ENCODE peak calls at places on chromosomes 7 and 10, in six cellular contexts. One of them, this sample, is unnamed.

GRCh38 chr10:122780391-122780790 is 65.3 kb downstream of the CUZD1 start:
- DNase-seq in stimulated activated naive CD4-positive, alpha-beta T cell: no peak
- DNase-seq in stimulated activated CD8-positive, alpha-beta memory T cell treated with anti-CD3 and anti-CD28 coated beads, Interleukin-15, amount 100 ng/mL, for 4 hours: no peak
- DNase-seq in stimulated activated CD4-positive, alpha-beta T cell treated with anti-CD3 and anti-CD28 coated beads, Interleukin-2, amount 100 ng/mL, for 48 hours: no peak
- DNase-seq in HTR-8/SVneo: no peak
- DNase-seq in B cell: no peak
- DNase-seq in this sample: no peak

GRCh38 chr7:140390034-140390433 is 8.3 kb downstream of the SLC37A3 start:
- DNase-seq in stimulated activated naive CD4-positive, alpha-beta T cell: no peak
- DNase-seq in stimulated activated CD8-positive, alpha-beta memory T cell treated with anti-CD3 and anti-CD28 coated beads, Interleukin-15, amount 100 ng/mL, for 4 hours: no peak
- DNase-seq in stimulated activated CD4-positive, alpha-beta T cell treated with anti-CD3 and anti-CD28 coated beads, Interleukin-2, amount 100 ng/mL, for 48 hours: no peak
- DNase-seq in HTR-8/SVneo: no peak
- DNase-seq in B cell: no peak
- DNase-seq in this sample: no peak

GRCh38 chr7:159095979-159096411 is 48.7 kb downstream of the VIPR2 start:
- DNase-seq in stimulated activated naive CD4-positive, alpha-beta T cell: no peak
- DNase-seq in stimulated activated CD8-positive, alpha-beta memory T cell treated with anti-CD3 and anti-CD28 coated beads, Interleukin-15, amount 100 ng/mL, for 4 hours: no peak
- DNase-seq in stimulated activated CD4-positive, alpha-beta T cell treated with anti-CD3 and anti-CD28 coated beads, Interleukin-2, amount 100 ng/mL, for 48 hours: no peak
- DNase-seq in HTR-8/SVneo: no peak
- DNase-seq in B cell: no peak
- DNase-seq in this sample: no peak

GRCh38 chr10:57769298-57769697 is 498.4 kb downstream of the IPMK start:
- DNase-seq in stimulated activated naive CD4-positive, alpha-beta T cell: no peak
- DNase-seq in stimulated activated CD8-positive, alpha-beta memory T cell treated with anti-CD3 and anti-CD28 coated beads, Interleukin-15, amount 100 ng/mL, for 4 hours: no peak
- DNase-seq in stimulated activated CD4-positive, alpha-beta T cell treated with anti-CD3 and anti-CD28 coated beads, Interleukin-2, amount 100 ng/mL, for 48 hours: no peak
- DNase-seq in HTR-8/SVneo: no peak
- DNase-seq in B cell: no peak
- DNase-seq in this sample: no peak

GRCh38 chr7:1883031-1883761 is 213.1 kb downstream of the ELFN1 start:
- DNase-seq in stimulated activated naive CD4-positive, alpha-beta T cell: no peak
- DNase-seq in stimulated activated CD8-positive, alpha-beta memory T cell treated with anti-CD3 and anti-CD28 coated beads, Interleukin-15, amount 100 ng/mL, for 4 hours: no peak
- DNase-seq in stimulated activated CD4-positive, alpha-beta T cell treated with anti-CD3 and anti-CD28 coated beads, Interleukin-2, amount 100 ng/mL, for 48 hours: no peak
- DNase-seq in HTR-8/SVneo: peak; percentile 95
- DNase-seq in B cell: no peak
- DNase-seq in this sample: no peak

GRCh38 chr10:13100349-13101294 is 659 bp downstream of the OPTN start:
- DNase-seq in stimulated activated naive CD4-positive, alpha-beta T cell: peak; percentile 32
- DNase-seq in stimulated activated CD8-positive, alpha-beta memory T cell treated with anti-CD3 and anti-CD28 coated beads, Interleukin-15, amount 100 ng/mL, for 4 hours: no peak
- DNase-seq in stimulated activated CD4-positive, alpha-beta T cell treated with anti-CD3 and anti-CD28 coated beads, Interleukin-2, amount 100 ng/mL, for 48 hours: peak; percentile 13
- DNase-seq in HTR-8/SVneo: peak; percentile 27
- DNase-seq in B cell: no peak
- DNase-seq in this sample: no peak

GRCh38 chr7:121298831-121299239 is 30.0 kb upstream of the WNT16 start:
- DNase-seq in stimulated activated naive CD4-positive, alpha-beta T cell: no peak
- DNase-seq in stimulated activated CD8-positive, alpha-beta memory T cell treated with anti-CD3 and anti-CD28 coated beads, Interleukin-15, amount 100 ng/mL, for 4 hours: no peak
- DNase-seq in stimulated activated CD4-positive, alpha-beta T cell treated with anti-CD3 and anti-CD28 coated beads, Interleukin-2, amount 100 ng/mL, for 48 hours: no peak
- DNase-seq in HTR-8/SVneo: no peak
- DNase-seq in B cell: no peak
- DNase-seq in this sample: no peak

GRCh38 chr7:102967798-102968197 is 55.0 kb downstream of the LRRC17 start:
- DNase-seq in stimulated activated naive CD4-positive, alpha-beta T cell: no peak
- DNase-seq in stimulated activated CD8-positive, alpha-beta memory T cell treated with anti-CD3 and anti-CD28 coated beads, Interleukin-15, amount 100 ng/mL, for 4 hours: no peak
- DNase-seq in stimulated activated CD4-positive, alpha-beta T cell treated with anti-CD3 and anti-CD28 coated beads, Interleukin-2, amount 100 ng/mL, for 48 hours: no peak
- DNase-seq in HTR-8/SVneo: no peak
- DNase-seq in B cell: no peak
- DNase-seq in this sample: no peak

GRCh38 chr7:106068986-106069385 is 43.1 kb downstream of the SYPL1 start:
- DNase-seq in stimulated activated naive CD4-positive, alpha-beta T cell: no peak
- DNase-seq in stimulated activated CD8-positive, alpha-beta memory T cell treated with anti-CD3 and anti-CD28 coated beads, Interleukin-15, amount 100 ng/mL, for 4 hours: no peak
- DNase-seq in stimulated activated CD4-positive, alpha-beta T cell treated with anti-CD3 and anti-CD28 coated beads, Interleukin-2, amount 100 ng/mL, for 48 hours: no peak
- DNase-seq in HTR-8/SVneo: no peak
- DNase-seq in B cell: no peak
- DNase-seq in this sample: no peak

GRCh38 chr7:17005277-17005676 is 123.5 kb upstream of the AGR3 start:
- DNase-seq in stimulated activated naive CD4-positive, alpha-beta T cell: no peak
- DNase-seq in stimulated activated CD8-positive, alpha-beta memory T cell treated with anti-CD3 and anti-CD28 coated beads, Interleukin-15, amount 100 ng/mL, for 4 hours: no peak
- DNase-seq in stimulated activated CD4-positive, alpha-beta T cell treated with anti-CD3 and anti-CD28 coated beads, Interleukin-2, amount 100 ng/mL, for 48 hours: no peak
- DNase-seq in HTR-8/SVneo: no peak
- DNase-seq in B cell: no peak
- DNase-seq in this sample: no peak

GRCh38 chr7:70042533-70042932 is 444.3 kb downstream of the AUTS2 start:
- DNase-seq in stimulated activated naive CD4-positive, alpha-beta T cell: no peak
- DNase-seq in stimulated activated CD8-positive, alpha-beta memory T cell treated with anti-CD3 and anti-CD28 coated beads, Interleukin-15, amount 100 ng/mL, for 4 hours: no peak
- DNase-seq in stimulated activated CD4-positive, alpha-beta T cell treated with anti-CD3 and anti-CD28 coated beads, Interleukin-2, amount 100 ng/mL, for 48 hours: no peak
- DNase-seq in HTR-8/SVneo: no peak
- DNase-seq in B cell: no peak
- DNase-seq in this sample: no peak

GRCh38 chr7:150375662-150376521 is 3.2 kb upstream of the ZNF775 start:
- DNase-seq in stimulated activated naive CD4-positive, alpha-beta T cell: peak; percentile 15
- DNase-seq in stimulated activated CD8-positive, alpha-beta memory T cell treated with anti-CD3 and anti-CD28 coated beads, Interleukin-15, amount 100 ng/mL, for 4 hours: peak; percentile 25
- DNase-seq in stimulated activated CD4-positive, alpha-beta T cell treated with anti-CD3 and anti-CD28 coated beads, Interleukin-2, amount 100 ng/mL, for 48 hours: no peak
- DNase-seq in HTR-8/SVneo: no peak
- DNase-seq in B cell: no peak
- DNase-seq in this sample: no peak

GRCh38 chr10:84540022-84540616 is 211.7 kb downstream of the CCSER2 start:
- DNase-seq in stimulated activated naive CD4-positive, alpha-beta T cell: no peak
- DNase-seq in stimulated activated CD8-positive, alpha-beta memory T cell treated with anti-CD3 and anti-CD28 coated beads, Interleukin-15, amount 100 ng/mL, for 4 hours: no peak
- DNase-seq in stimulated activated CD4-positive, alpha-beta T cell treated with anti-CD3 and anti-CD28 coated beads, Interleukin-2, amount 100 ng/mL, for 48 hours: no peak
- DNase-seq in HTR-8/SVneo: peak; percentile 34
- DNase-seq in B cell: no peak
- DNase-seq in this sample: no peak

GRCh38 chr7:151199196-151199874 is 11.0 kb downstream of the H2BK1 start:
- DNase-seq in stimulated activated naive CD4-positive, alpha-beta T cell: no peak
- DNase-seq in stimulated activated CD8-positive, alpha-beta memory T cell treated with anti-CD3 and anti-CD28 coated beads, Interleukin-15, amount 100 ng/mL, for 4 hours: no peak
- DNase-seq in stimulated activated CD4-positive, alpha-beta T cell treated with anti-CD3 and anti-CD28 coated beads, Interleukin-2, amount 100 ng/mL, for 48 hours: no peak
- DNase-seq in HTR-8/SVneo: no peak
- DNase-seq in B cell: no peak
- DNase-seq in this sample: no peak

GRCh38 chr10:62584216-62584615 is 210.0 kb downstream of the ZNF365 start:
- DNase-seq in stimulated activated naive CD4-positive, alpha-beta T cell: no peak
- DNase-seq in stimulated activated CD8-positive, alpha-beta memory T cell treated with anti-CD3 and anti-CD28 coated beads, Interleukin-15, amount 100 ng/mL, for 4 hours: no peak
- DNase-seq in stimulated activated CD4-positive, alpha-beta T cell treated with anti-CD3 and anti-CD28 coated beads, Interleukin-2, amount 100 ng/mL, for 48 hours: no peak
- DNase-seq in HTR-8/SVneo: no peak
- DNase-seq in B cell: no peak
- DNase-seq in this sample: no peak

GRCh38 chr10:60281331-60281730 is 108.3 kb downstream of the ANK3 start:
- DNase-seq in stimulated activated naive CD4-positive, alpha-beta T cell: no peak
- DNase-seq in stimulated activated CD8-positive, alpha-beta memory T cell treated with anti-CD3 and anti-CD28 coated beads, Interleukin-15, amount 100 ng/mL, for 4 hours: no peak
- DNase-seq in stimulated activated CD4-positive, alpha-beta T cell treated with anti-CD3 and anti-CD28 coated beads, Interleukin-2, amount 100 ng/mL, for 48 hours: no peak
- DNase-seq in HTR-8/SVneo: no peak
- DNase-seq in B cell: no peak
- DNase-seq in this sample: no peak

GRCh38 chr10:49079072-49079471 is 36.2 kb downstream of the VSTM4 start:
- DNase-seq in stimulated activated naive CD4-positive, alpha-beta T cell: no peak
- DNase-seq in stimulated activated CD8-positive, alpha-beta memory T cell treated with anti-CD3 and anti-CD28 coated beads, Interleukin-15, amount 100 ng/mL, for 4 hours: no peak
- DNase-seq in stimulated activated CD4-positive, alpha-beta T cell treated with anti-CD3 and anti-CD28 coated beads, Interleukin-2, amount 100 ng/mL, for 48 hours: no peak
- DNase-seq in HTR-8/SVneo: no peak
- DNase-seq in B cell: no peak
- DNase-seq in this sample: no peak

GRCh38 chr7:79854621-79855020 is 280.0 kb upstream of the GNAI1 start:
- DNase-seq in stimulated activated naive CD4-positive, alpha-beta T cell: no peak
- DNase-seq in stimulated activated CD8-positive, alpha-beta memory T cell treated with anti-CD3 and anti-CD28 coated beads, Interleukin-15, amount 100 ng/mL, for 4 hours: no peak
- DNase-seq in stimulated activated CD4-positive, alpha-beta T cell treated with anti-CD3 and anti-CD28 coated beads, Interleukin-2, amount 100 ng/mL, for 48 hours: no peak
- DNase-seq in HTR-8/SVneo: no peak
- DNase-seq in B cell: no peak
- DNase-seq in this sample: no peak

GRCh38 chr7:133275441-133276105 is 22.7 kb downstream of the EXOC4 start:
- DNase-seq in stimulated activated naive CD4-positive, alpha-beta T cell: no peak
- DNase-seq in stimulated activated CD8-positive, alpha-beta memory T cell treated with anti-CD3 and anti-CD28 coated beads, Interleukin-15, amount 100 ng/mL, for 4 hours: no peak
- DNase-seq in stimulated activated CD4-positive, alpha-beta T cell treated with anti-CD3 and anti-CD28 coated beads, Interleukin-2, amount 100 ng/mL, for 48 hours: no peak
- DNase-seq in HTR-8/SVneo: no peak
- DNase-seq in B cell: no peak
- DNase-seq in this sample: no peak

GRCh38 chr10:51718804-51719291 is 19.5 kb upstream of the CSTF2T start:
- DNase-seq in stimulated activated naive CD4-positive, alpha-beta T cell: no peak
- DNase-seq in stimulated activated CD8-positive, alpha-beta memory T cell treated with anti-CD3 and anti-CD28 coated beads, Interleukin-15, amount 100 ng/mL, for 4 hours: no peak
- DNase-seq in stimulated activated CD4-positive, alpha-beta T cell treated with anti-CD3 and anti-CD28 coated beads, Interleukin-2, amount 100 ng/mL, for 48 hours: no peak
- DNase-seq in HTR-8/SVneo: no peak
- DNase-seq in B cell: no peak
- DNase-seq in this sample: no peak

GRCh38 chr7:83541187-83541960 is 107.6 kb downstream of the SEMA3E start:
- DNase-seq in stimulated activated naive CD4-positive, alpha-beta T cell: no peak
- DNase-seq in stimulated activated CD8-positive, alpha-beta memory T cell treated with anti-CD3 and anti-CD28 coated beads, Interleukin-15, amount 100 ng/mL, for 4 hours: no peak
- DNase-seq in stimulated activated CD4-positive, alpha-beta T cell treated with anti-CD3 and anti-CD28 coated beads, Interleukin-2, amount 100 ng/mL, for 48 hours: no peak
- DNase-seq in HTR-8/SVneo: no peak
- DNase-seq in B cell: no peak
- DNase-seq in this sample: no peak

This sample was measured in T-cell.